ENCODE peak calls at places on chromosome 6, in four cellular contexts. L, X, K and F are unnamed samples. For H3K4me1, the result is how much of the 10 kb centered on the place peaks cover.

GRCh38 chr6:6701864-6702263 is 113.3 kb downstream of the LY86 start:
- DNase-seq in L (no peak), X (no peak), K (no peak), F (peak)

GRCh38 chr6:16901777-16902176 is 140.5 kb upstream of the ATXN1 start:
- DNase-seq in L (no peak), X (no peak), K (peak), F (no peak)

GRCh38 chr6:2498224-2498623 is 252.5 kb downstream of the MYLK4 start:
- DNase-seq in L (no peak), X (no peak), K (no peak), F (no peak)

GRCh38 chr6:104240865-104241264 is 618.9 kb downstream of the HACE1 start:
- DNase-seq in L (no peak), X (no peak), K (no peak), F (no peak)

GRCh38 chr6:83365931-83366330 is 64.9 kb downstream of the ME1 start:
- DNase-seq in L (no peak), X (no peak), K (peak), F (peak)

GRCh38 chr6:10332121-10332520 is 82.8 kb downstream of the TFAP2A start:
- DNase-seq in L (no peak), X (no peak), K (no peak), F (no peak)

GRCh38 chr6:104958178-104958520 is 1.2 kb downstream of the LIN28B start:
- DNase-seq in L (no peak), X (no peak), K (no peak), F (no peak)

GRCh38 chr6:90533615-90534336 is 53.1 kb downstream of the MAP3K7 start:
- DNase-seq in L (no peak), X (no peak), K (no peak), F (no peak)

GRCh38 chr6:134420638-134421181 is 102.8 kb upstream of the SGK1 start:
- DNase-seq in L (no peak), X (no peak), K (peak), F (peak)

GRCh38 chr6:90121982-90122381 is 174.7 kb downstream of the BACH2 start:
- DNase-seq in L (no peak), X (no peak), K (peak), F (no peak)

GRCh38 chr6:123931928-123932327 is 128.3 kb downstream of the NKAIN2 start:
- DNase-seq in L (no peak), X (no peak), K (no peak), F (no peak)

GRCh38 chr6:160300076-160300695 is 41.6 kb upstream of the SLC22A2 start:
- DNase-seq in L (no peak), X (no peak), K (no peak), F (peak)

GRCh38 chr6:24720131-24720603 is 1.2 kb upstream of the C6orf62 start:
- DNase-seq in L (peak), X (peak), K (peak), F (peak)

GRCh38 chr6:30885999-30886896 is 1.9 kb downstream of the DDR1 start:
- DNase-seq in L (peak), X (peak), K (peak), F (peak)

GRCh38 chr6:129732034-129732433 is 22.1 kb upstream of the ARHGAP18 start:
- DNase-seq in L (no peak), X (no peak), K (no peak), F (no peak)

GRCh38 chr6:14542670-14543366 is 425.2 kb downstream of the CD83 start:
- DNase-seq in L (no peak), X (no peak), K (peak), F (no peak)

GRCh38 chr6:109292420-109292819 is 89.8 kb downstream of the CD164 start:
- DNase-seq in L (no peak), X (no peak), K (no peak), F (peak)

GRCh38 chr6:130776287-130776925 is 50.8 kb upstream of the SMLR1 start:
- DNase-seq in L (no peak), X (no peak), K (no peak), F (peak)

GRCh38 chr6:111857674-111858337 is 15.4 kb downstream of the FYN start:
- DNase-seq in L (no peak), X (no peak), K (no peak), F (no peak)

GRCh38 chr6:2755456-2755855 is 4.7 kb upstream of the MYLK4 start:
- DNase-seq in L (no peak), X (peak), K (no peak), F (no peak)

GRCh38 chr6:140052757-140053729 is 678.6 kb upstream of the CITED2 start:
- DNase-seq in L (no peak), X (no peak), K (peak), F (no peak)

GRCh38 chr6:104766601-104767000 is 93.1 kb downstream of the HACE1 start:
- DNase-seq in L (no peak), X (no peak), K (no peak), F (no peak)

GRCh38 chr6:143733500-143733899 is 55.7 kb downstream of the PHACTR2 start:
- DNase-seq in L (no peak), X (no peak), K (no peak), F (no peak)

GRCh38 chr6:144156991-144157390 is 6.7 kb downstream of the STX11 start:
- DNase-seq in L (no peak), X (no peak), K (no peak), F (no peak)

GRCh38 chr6:34144581-34145160 is 1.2 kb downstream of the GRM4 start:
- DNase-seq in L (no peak), X (no peak), K (no peak), F (no peak)

GRCh38 chr6:106512958-106513480 is 116.3 kb downstream of the RTN4IP1 start:
- DNase-seq in L (no peak), X (no peak), K (no peak), F (peak)

GRCh38 chr6:106512048-106512957 is 117.0 kb downstream of the RTN4IP1 start:
- DNase-seq in L (peak), X (peak), K (no peak), F (peak)

GRCh38 chr6:106509420-106510089 is 119.7 kb downstream of the RTN4IP1 start:
- DNase-seq in L (peak), X (no peak), K (no peak), F (peak)

GRCh38 chr6:106510090-106510970 is 119.0 kb downstream of the RTN4IP1 start:
- DNase-seq in L (peak), X (peak), K (no peak), F (peak)

DNA sequence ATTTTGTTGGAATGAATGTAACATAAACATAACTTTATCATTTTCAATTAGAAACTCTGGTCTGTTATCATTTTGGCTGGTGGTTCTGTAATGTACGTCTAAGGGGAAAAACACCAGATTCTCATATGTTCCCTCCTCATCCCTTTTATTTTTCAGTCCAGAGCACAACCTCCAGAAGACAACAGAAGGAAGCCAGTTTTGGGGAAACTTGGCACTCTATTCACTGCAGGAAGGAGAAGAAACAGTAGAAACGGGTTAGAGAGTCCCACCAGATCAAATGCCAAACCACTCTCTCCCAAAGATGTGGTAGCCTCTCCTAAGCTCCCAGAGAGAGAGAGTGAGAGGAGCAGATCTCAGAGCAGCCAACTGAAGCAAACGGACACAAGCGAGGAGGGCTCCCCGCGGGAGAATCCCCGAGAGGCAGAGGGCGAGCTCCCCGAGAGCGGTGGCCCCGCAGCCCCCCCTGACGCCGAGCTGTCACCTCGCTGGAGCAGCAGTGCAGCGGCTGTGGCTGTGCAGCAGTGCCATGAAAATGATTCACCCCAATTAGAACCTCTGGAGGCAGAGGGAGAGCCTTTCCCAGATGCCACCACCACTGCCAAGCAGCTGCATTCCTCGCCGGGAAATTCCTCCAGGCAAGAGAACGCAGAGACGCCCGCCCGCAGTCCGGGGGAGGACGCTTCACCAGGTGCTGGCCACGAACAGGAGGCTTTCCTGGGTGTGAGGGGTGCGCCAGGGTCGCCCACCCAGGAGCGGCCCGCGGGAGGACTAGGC is 117.8 kb downstream of the RTN4IP1 start:
- DNase-seq in L (peak), X (peak), K (no peak), F (peak)
- H3K4me1 ChIP-seq in L (half or more), X (under half), K (under half), F (under half)

DNA sequence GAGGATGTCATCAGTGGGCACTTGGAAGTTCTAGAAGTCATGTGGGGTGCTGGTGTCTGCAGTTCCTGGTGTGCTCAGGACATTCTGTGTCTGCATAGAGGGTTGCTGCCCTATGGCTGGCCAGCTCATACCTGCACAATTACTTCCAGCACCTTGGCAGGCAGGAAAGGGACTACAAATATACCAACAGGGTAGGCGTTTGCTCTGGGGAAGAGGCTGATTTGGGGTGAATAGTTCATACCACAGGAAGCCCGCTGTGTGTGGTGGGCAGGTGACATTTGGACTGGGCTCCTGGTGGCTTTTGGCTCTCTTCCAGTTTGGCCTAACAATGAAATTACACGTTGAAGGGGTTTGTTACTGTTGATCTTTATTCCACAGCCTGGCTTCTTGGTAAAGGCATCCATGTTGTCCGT is 88.2 kb downstream of the RSPH3 start:
- DNase-seq in L (peak), X (no peak), K (no peak), F (peak)
- H3K4me3 ChIP-seq in L (no peak), X (no peak), K (no peak), F (no peak)

GRCh38 chr6:110319843-110320242 is 38.3 kb downstream of the METTL24 start:
- DNase-seq in L (no peak), X (no peak), K (no peak), F (no peak)
- H3K27ac ChIP-seq in L (no peak), X (no peak), K (no peak), F (no peak)

DNA sequence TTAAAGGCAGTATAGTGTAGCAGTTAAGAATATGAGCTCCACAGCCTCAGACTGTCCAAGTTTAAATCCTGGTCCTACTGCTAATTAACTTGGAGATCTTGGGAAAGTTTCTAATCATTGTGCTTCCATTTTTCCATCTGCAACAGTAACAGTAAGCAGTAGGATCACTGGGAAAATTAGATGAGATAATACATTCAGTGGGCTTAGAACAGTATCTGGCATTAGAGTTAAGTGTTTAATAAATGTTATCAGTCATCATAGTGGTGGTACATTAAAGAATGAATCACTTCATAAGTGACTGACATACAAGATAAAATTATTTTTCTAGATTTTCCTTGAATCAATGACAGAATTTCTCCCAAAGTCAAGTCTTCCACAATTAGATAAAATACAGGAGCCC is 5.0 kb downstream of the NHSL1 start:
- DNase-seq in L (no peak), X (no peak), K (no peak), F (no peak)
- H3K4me1 ChIP-seq in L (under half), X (under half), K (under half), F (under half)

GRCh38 chr6:15793288-15793687 is 130.5 kb upstream of the DTNBP1 start:
- DNase-seq in L (no peak), X (no peak), K (peak), F (peak)
- H3K4me3 ChIP-seq in L (no peak), X (no peak), K (no peak), F (no peak)

DNA sequence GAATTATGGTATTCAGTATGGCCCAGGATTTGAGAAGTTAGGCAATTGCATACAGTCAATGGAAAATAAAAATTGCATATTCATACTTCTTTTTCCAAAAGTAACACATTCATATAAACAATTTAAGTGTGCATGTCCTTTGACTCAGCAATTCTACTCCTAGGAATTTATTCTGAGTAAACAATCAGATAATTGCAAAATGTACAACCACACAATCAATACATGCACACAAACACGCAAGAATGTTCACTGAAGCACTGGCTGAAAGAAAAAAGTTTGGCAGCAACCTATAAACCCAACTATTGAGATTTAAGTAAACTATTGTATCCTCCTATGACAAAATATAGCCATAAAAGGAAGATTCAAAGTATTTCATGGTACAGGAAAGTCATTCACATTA is 1.6 kb downstream of the CYP39A1 start:
- DNase-seq in L (no peak), X (no peak), K (peak), F (no peak)
- H3K27ac ChIP-seq in L (no peak), X (no peak), K (no peak), F (no peak)

GRCh38 chr6:156786652-156787051 is 9.5 kb downstream of the ARID1B start:
- DNase-seq in L (no peak), X (no peak), K (no peak), F (no peak)
- H3K4me1 ChIP-seq in L (half or more), X (under half), K (under half), F (under half)